ENCODE peak calls at places on chromosome 6, in five cellular contexts. One of them, this sample, is unnamed.

GRCh38 chr6:56364482-56365313 is 117.3 kb upstream of the COL21A1 start:
- DNase-seq in CD8-positive, alpha-beta T cell: no peak
- DNase-seq in AG10803: peak; percentile 76
- DNase-seq in foreskin fibroblast: peak; percentile 71
- DNase-seq in heart right ventricle: no peak
- DNase-seq in this sample: peak; percentile 75

GRCh38 chr6:33683051-33683571 is 28.4 kb downstream of the UQCC2 start:
- DNase-seq in CD8-positive, alpha-beta T cell: no peak
- DNase-seq in AG10803: no peak
- DNase-seq in foreskin fibroblast: no peak
- DNase-seq in heart right ventricle: no peak
- DNase-seq in this sample: no peak

GRCh38 chr6:99573980-99574617 is 5.6 kb upstream of the CCNC start:
- DNase-seq in CD8-positive, alpha-beta T cell: no peak
- DNase-seq in AG10803: no peak
- DNase-seq in foreskin fibroblast: no peak
- DNase-seq in heart right ventricle: no peak
- DNase-seq in this sample: no peak

GRCh38 chr6:47780510-47781356 is 1.1 kb upstream of the OPN5 start:
- DNase-seq in CD8-positive, alpha-beta T cell: peak; percentile 50
- DNase-seq in AG10803: peak; percentile 64
- DNase-seq in foreskin fibroblast: peak; percentile 84
- DNase-seq in heart right ventricle: no peak
- DNase-seq in this sample: peak; percentile 73

GRCh38 chr6:151025076-151025475 is 159.6 kb downstream of the MTHFD1L start:
- DNase-seq in CD8-positive, alpha-beta T cell: no peak
- DNase-seq in AG10803: no peak
- DNase-seq in foreskin fibroblast: no peak
- DNase-seq in heart right ventricle: peak; percentile 40
- DNase-seq in this sample: no peak

GRCh38 chr6:165308926-165309731 is at the start of gene C6orf118:
- DNase-seq in CD8-positive, alpha-beta T cell: no peak
- DNase-seq in AG10803: peak; percentile 17
- DNase-seq in foreskin fibroblast: no peak
- DNase-seq in heart right ventricle: peak; percentile 34
- DNase-seq in this sample: peak; percentile 83

GRCh38 chr6:130958468-130958867 is 104.6 kb downstream of the EPB41L2 start:
- DNase-seq in CD8-positive, alpha-beta T cell: no peak
- DNase-seq in AG10803: no peak
- DNase-seq in foreskin fibroblast: no peak
- DNase-seq in heart right ventricle: no peak
- DNase-seq in this sample: peak; percentile 46

GRCh38 chr6:100996409-100996808 is 115.3 kb upstream of the ASCC3 start:
- DNase-seq in CD8-positive, alpha-beta T cell: no peak
- DNase-seq in AG10803: no peak
- DNase-seq in foreskin fibroblast: no peak
- DNase-seq in heart right ventricle: no peak
- DNase-seq in this sample: no peak

GRCh38 chr6:139291813-139292619 is at the start of gene TXLNB:
- DNase-seq in CD8-positive, alpha-beta T cell: peak; percentile 80
- DNase-seq in AG10803: peak; percentile 75
- DNase-seq in foreskin fibroblast: peak; percentile 83
- DNase-seq in heart right ventricle: peak; percentile 83
- DNase-seq in this sample: peak; percentile 92

GRCh38 chr6:81594501-81594900 is 158.0 kb downstream of the TENT5A start:
- DNase-seq in CD8-positive, alpha-beta T cell: no peak
- DNase-seq in AG10803: no peak
- DNase-seq in foreskin fibroblast: no peak
- DNase-seq in heart right ventricle: no peak
- DNase-seq in this sample: no peak

GRCh38 chr6:132210886-132211563 is 190.2 kb downstream of the MOXD1 start:
- DNase-seq in CD8-positive, alpha-beta T cell: no peak
- DNase-seq in AG10803: no peak
- DNase-seq in foreskin fibroblast: peak; percentile 22
- DNase-seq in heart right ventricle: no peak
- DNase-seq in this sample: no peak

GRCh38 chr6:135950709-135951108 is 99.2 kb downstream of the PDE7B start:
- DNase-seq in CD8-positive, alpha-beta T cell: no peak
- DNase-seq in AG10803: no peak
- DNase-seq in foreskin fibroblast: no peak
- DNase-seq in heart right ventricle: no peak
- DNase-seq in this sample: no peak

GRCh38 chr6:2973656-2974055 is 2.3 kb upstream of the SERPINB6 start:
- DNase-seq in CD8-positive, alpha-beta T cell: no peak
- DNase-seq in AG10803: peak; percentile 87
- DNase-seq in foreskin fibroblast: peak; percentile 73
- DNase-seq in heart right ventricle: no peak
- DNase-seq in this sample: no peak

GRCh38 chr6:17101422-17102257 is at the start of gene STMND1:
- DNase-seq in CD8-positive, alpha-beta T cell: no peak
- DNase-seq in AG10803: peak; percentile 24
- DNase-seq in foreskin fibroblast: peak; percentile 37
- DNase-seq in heart right ventricle: peak; percentile 25
- DNase-seq in this sample: peak; percentile 32

GRCh38 chr6:40287296-40287820 is 299.8 kb downstream of the LRFN2 start:
- DNase-seq in CD8-positive, alpha-beta T cell: no peak
- DNase-seq in AG10803: no peak
- DNase-seq in foreskin fibroblast: no peak
- DNase-seq in heart right ventricle: no peak
- DNase-seq in this sample: no peak

GRCh38 chr6:17585766-17586502 is 14.2 kb upstream of the FAM8A1 start:
- DNase-seq in CD8-positive, alpha-beta T cell: no peak
- DNase-seq in AG10803: no peak
- DNase-seq in foreskin fibroblast: no peak
- DNase-seq in heart right ventricle: no peak
- DNase-seq in this sample: no peak

GRCh38 chr6:109229536-109229935 is 134.2 kb downstream of the CEP57L1 start:
- DNase-seq in CD8-positive, alpha-beta T cell: no peak
- DNase-seq in AG10803: no peak
- DNase-seq in foreskin fibroblast: peak; percentile 74
- DNase-seq in heart right ventricle: no peak
- DNase-seq in this sample: no peak

GRCh38 chr6:49430866-49431265 is 32.2 kb downstream of the MMUT start:
- DNase-seq in CD8-positive, alpha-beta T cell: no peak
- DNase-seq in AG10803: no peak
- DNase-seq in foreskin fibroblast: no peak
- DNase-seq in heart right ventricle: no peak
- DNase-seq in this sample: no peak

GRCh38 chr6:109351231-109352132 is 30.8 kb downstream of the CD164 start:
- DNase-seq in CD8-positive, alpha-beta T cell: no peak
- DNase-seq in AG10803: peak; percentile 32
- DNase-seq in foreskin fibroblast: peak; percentile 62
- DNase-seq in heart right ventricle: no peak
- DNase-seq in this sample: no peak

GRCh38 chr6:73088138-73088813 is 137.0 kb downstream of the KHDC1L start:
- DNase-seq in CD8-positive, alpha-beta T cell: no peak
- DNase-seq in AG10803: no peak
- DNase-seq in foreskin fibroblast: no peak
- DNase-seq in heart right ventricle: no peak
- DNase-seq in this sample: no peak

GRCh38 chr6:63598001-63598250 is 25.6 kb downstream of the LOC128125822 start:
- DNase-seq in CD8-positive, alpha-beta T cell: no peak
- DNase-seq in AG10803: no peak
- DNase-seq in foreskin fibroblast: no peak
- DNase-seq in heart right ventricle: no peak
- DNase-seq in this sample: peak; percentile 21

GRCh38 chr6:25220853-25221252 is 58.3 kb upstream of the CARMIL1 start:
- DNase-seq in CD8-positive, alpha-beta T cell: no peak
- DNase-seq in AG10803: no peak
- DNase-seq in foreskin fibroblast: no peak
- DNase-seq in heart right ventricle: no peak
- DNase-seq in this sample: no peak

GRCh38 chr6:41200901-41201783 is at the start of gene TREML2:
- DNase-seq in CD8-positive, alpha-beta T cell: peak; percentile 62
- DNase-seq in AG10803: no peak
- DNase-seq in foreskin fibroblast: no peak
- DNase-seq in heart right ventricle: no peak
- DNase-seq in this sample: no peak

GRCh38 chr6:163328411-163328810 is 86.1 kb upstream of the QKI start:
- DNase-seq in CD8-positive, alpha-beta T cell: no peak
- DNase-seq in AG10803: no peak
- DNase-seq in foreskin fibroblast: no peak
- DNase-seq in heart right ventricle: no peak
- DNase-seq in this sample: no peak

GRCh38 chr6:141988954-141989705 is 143.6 kb upstream of the GJE1 start:
- DNase-seq in CD8-positive, alpha-beta T cell: no peak
- DNase-seq in AG10803: peak; percentile 78
- DNase-seq in foreskin fibroblast: peak; percentile 91
- DNase-seq in heart right ventricle: no peak
- DNase-seq in this sample: peak; percentile 73
- TF ChIP-seq CTCF in CD8-positive, alpha-beta T cell: peak; percentile 43
- TF ChIP-seq CTCF in AG10803: peak; percentile 97
- TF ChIP-seq CTCF in foreskin fibroblast: peak; percentile 87
- TF ChIP-seq CTCF in heart right ventricle: peak; percentile 37
- TF ChIP-seq CTCF in this sample: peak; percentile 87

DNA sequence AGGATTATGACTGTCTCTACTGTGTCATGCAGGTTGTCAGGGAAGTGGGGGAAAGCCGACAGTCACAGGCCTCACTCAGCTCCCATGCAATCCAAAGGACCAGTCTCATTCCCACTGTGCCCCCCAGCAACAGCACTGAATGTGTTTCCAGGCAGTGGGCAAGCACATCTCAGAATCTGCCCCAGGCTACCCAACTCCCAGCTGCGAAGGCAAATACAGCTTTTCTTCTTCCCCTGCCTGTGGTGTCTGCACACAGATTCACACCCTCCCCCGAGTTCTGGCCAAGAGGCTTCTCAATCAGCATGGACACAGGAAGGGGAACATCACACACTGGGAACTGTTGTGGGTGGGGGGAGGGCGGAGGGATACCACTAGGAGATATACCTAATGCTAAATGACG is 75.3 kb downstream of the SNAP91 start:
- DNase-seq in CD8-positive, alpha-beta T cell: no peak
- DNase-seq in AG10803: no peak
- DNase-seq in foreskin fibroblast: no peak
- DNase-seq in heart right ventricle: no peak
- DNase-seq in this sample: no peak
- H3K4me3 ChIP-seq in CD8-positive, alpha-beta T cell: no peak overlapping the region
- H3K4me3 ChIP-seq in AG10803: no peak overlapping the region
- H3K4me3 ChIP-seq in foreskin fibroblast: no peak overlapping the region
- H3K4me3 ChIP-seq in heart right ventricle: no peak overlapping the region
- H3K4me3 ChIP-seq in this sample: no peak overlapping the region

GRCh38 chr6:35386989-35387388 is 44.6 kb downstream of the PPARD start:
- DNase-seq in CD8-positive, alpha-beta T cell: no peak
- DNase-seq in AG10803: no peak
- DNase-seq in foreskin fibroblast: no peak
- DNase-seq in heart right ventricle: no peak
- DNase-seq in this sample: no peak

GRCh38 chr6:35388023-35388422 is 45.7 kb downstream of the PPARD start:
- DNase-seq in CD8-positive, alpha-beta T cell: no peak
- DNase-seq in AG10803: no peak
- DNase-seq in foreskin fibroblast: no peak
- DNase-seq in heart right ventricle: no peak
- DNase-seq in this sample: no peak

GRCh38 chr6:35391240-35391968 is 49.0 kb downstream of the PPARD start:
- DNase-seq in CD8-positive, alpha-beta T cell: no peak
- DNase-seq in AG10803: peak; percentile 90
- DNase-seq in foreskin fibroblast: peak; percentile 79
- DNase-seq in heart right ventricle: no peak
- DNase-seq in this sample: peak; percentile 90

GRCh38 chr6:35385457-35386202 is 43.3 kb downstream of the PPARD start:
- DNase-seq in CD8-positive, alpha-beta T cell: no peak
- DNase-seq in AG10803: peak; percentile 75
- DNase-seq in foreskin fibroblast: peak; percentile 77
- DNase-seq in heart right ventricle: no peak
- DNase-seq in this sample: peak; percentile 70

DNA sequence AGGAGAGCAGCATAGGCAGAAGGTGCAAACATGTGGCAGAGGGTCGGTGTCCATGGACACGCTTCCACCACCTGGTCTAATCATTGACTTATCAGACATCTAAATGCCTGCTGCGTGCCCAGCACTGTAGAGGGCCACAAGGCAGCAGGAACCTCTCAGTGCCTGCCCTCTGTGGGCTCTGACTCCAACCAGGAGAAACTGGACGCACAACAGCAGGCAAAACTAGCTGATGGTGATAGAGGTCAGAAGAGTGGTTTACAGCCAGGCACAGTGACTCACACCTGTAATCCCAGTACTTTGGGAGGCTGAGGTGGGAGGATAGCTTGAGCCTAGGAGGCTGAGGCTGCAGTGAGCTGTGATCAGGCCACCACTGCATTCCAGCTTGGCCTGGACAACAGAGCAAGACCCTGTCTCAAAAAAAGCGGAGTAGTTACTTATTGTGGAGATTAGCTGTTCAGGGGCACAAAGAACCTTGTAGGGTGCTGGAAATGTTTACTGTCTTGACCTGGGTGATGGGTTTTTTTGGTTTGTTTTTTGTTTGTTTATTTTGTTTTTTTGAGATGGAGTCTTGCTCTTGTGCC is 46.5 kb downstream of the PPARD start:
- DNase-seq in CD8-positive, alpha-beta T cell: no peak
- DNase-seq in AG10803: no peak
- DNase-seq in foreskin fibroblast: no peak
- DNase-seq in heart right ventricle: no peak
- DNase-seq in this sample: no peak
- TF ChIP-seq CTCF in CD8-positive, alpha-beta T cell: no peak
- TF ChIP-seq CTCF in AG10803: no peak
- TF ChIP-seq CTCF in foreskin fibroblast: no peak
- TF ChIP-seq CTCF in heart right ventricle: no peak
- TF ChIP-seq CTCF in this sample: no peak

DNA sequence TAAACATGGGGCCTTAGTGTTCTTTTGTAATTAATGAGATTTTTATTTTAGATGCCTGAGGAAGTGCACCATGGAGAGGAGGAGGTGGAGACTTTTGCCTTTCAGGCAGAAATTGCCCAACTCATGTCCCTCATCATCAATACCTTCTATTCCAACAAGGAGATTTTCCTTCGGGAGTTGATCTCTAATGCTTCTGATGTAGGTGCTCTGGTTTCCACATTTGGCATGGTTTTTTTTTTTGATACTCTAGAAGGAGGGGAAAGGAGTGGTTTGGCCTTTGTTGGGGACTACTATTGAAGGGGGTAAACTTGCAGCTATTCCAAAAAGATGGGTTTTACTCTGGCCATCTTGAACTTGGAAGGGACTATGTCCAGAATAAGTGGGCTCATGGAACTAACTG is 1.7 kb downstream of the HSP90AB1 start:
- DNase-seq in CD8-positive, alpha-beta T cell: no peak
- DNase-seq in AG10803: no peak
- DNase-seq in foreskin fibroblast: no peak
- DNase-seq in heart right ventricle: no peak
- DNase-seq in this sample: no peak
- H3K4me3 ChIP-seq in CD8-positive, alpha-beta T cell: peak overlapping the region; percentile 96
- H3K4me3 ChIP-seq in AG10803: peak overlapping the region; percentile 100
- H3K4me3 ChIP-seq in foreskin fibroblast: peak overlapping the region; percentile 82
- H3K4me3 ChIP-seq in heart right ventricle: peak overlapping the region; percentile 82
- H3K4me3 ChIP-seq in this sample: peak overlapping the region; percentile 100

GRCh38 chr6:152680879-152681517 is 16.7 kb upstream of the MYCT1 start:
- DNase-seq in CD8-positive, alpha-beta T cell: no peak
- DNase-seq in AG10803: no peak
- DNase-seq in foreskin fibroblast: no peak
- DNase-seq in heart right ventricle: no peak
- DNase-seq in this sample: no peak
- TF ChIP-seq CTCF in CD8-positive, alpha-beta T cell: no peak
- TF ChIP-seq CTCF in AG10803: no peak
- TF ChIP-seq CTCF in foreskin fibroblast: no peak
- TF ChIP-seq CTCF in heart right ventricle: no peak
- TF ChIP-seq CTCF in this sample: no peak